ENCODE peak calls at places on chromosomes 3 and 15, in five cellular contexts. One of them, this sample, is unnamed.

GRCh38 chr3:27166888-27167287 is 202.3 kb downstream of the NEK10 start:
- DNase-seq in foreskin fibroblast: peak
- DNase-seq in stimulated activated CD4-positive, alpha-beta T cell treated with anti-CD3 and anti-CD28 coated beads, Interleukin-2, amount 100 ng/mL, for 24 hours: no peak
- DNase-seq in NCI-H82: peak
- DNase-seq in activated T-helper 1 cell treated with Interleukin-2 at 50 U/mL for 16 hours: no peak
- DNase-seq in this sample: no peak

GRCh38 chr15:39585871-39586301 is 5.0 kb downstream of the THBS1 start:
- DNase-seq in activated T-helper 1 cell treated with Interleukin-2 at 50 U/mL for 16 hours: no peak
- DNase-seq in NCI-H82: no peak
- DNase-seq in foreskin fibroblast: peak
- DNase-seq in stimulated activated CD4-positive, alpha-beta T cell treated with anti-CD3 and anti-CD28 coated beads, Interleukin-2, amount 100 ng/mL, for 24 hours: no peak
- DNase-seq in this sample: no peak

GRCh38 chr15:100943074-100943473 is 23.9 kb downstream of the LRRK1 start:
- DNase-seq in stimulated activated CD4-positive, alpha-beta T cell treated with anti-CD3 and anti-CD28 coated beads, Interleukin-2, amount 100 ng/mL, for 24 hours: no peak
- DNase-seq in foreskin fibroblast: peak
- DNase-seq in NCI-H82: no peak
- DNase-seq in activated T-helper 1 cell treated with Interleukin-2 at 50 U/mL for 16 hours: no peak
- DNase-seq in this sample: no peak

GRCh38 chr3:141830508-141830907 is 45.9 kb upstream of the ATP1B3 start:
- DNase-seq in foreskin fibroblast: no peak
- DNase-seq in activated T-helper 1 cell treated with Interleukin-2 at 50 U/mL for 16 hours: no peak
- DNase-seq in stimulated activated CD4-positive, alpha-beta T cell treated with anti-CD3 and anti-CD28 coated beads, Interleukin-2, amount 100 ng/mL, for 24 hours: no peak
- DNase-seq in NCI-H82: no peak
- DNase-seq in this sample: no peak

GRCh38 chr3:160130950-160131349 is 94.3 kb upstream of the C3orf80 start:
- DNase-seq in activated T-helper 1 cell treated with Interleukin-2 at 50 U/mL for 16 hours: no peak
- DNase-seq in stimulated activated CD4-positive, alpha-beta T cell treated with anti-CD3 and anti-CD28 coated beads, Interleukin-2, amount 100 ng/mL, for 24 hours: no peak
- DNase-seq in NCI-H82: no peak
- DNase-seq in foreskin fibroblast: peak
- DNase-seq in this sample: no peak

GRCh38 chr15:85879334-85880163 is 84.8 kb upstream of the KLHL25 start:
- DNase-seq in foreskin fibroblast: no peak
- DNase-seq in NCI-H82: peak
- DNase-seq in activated T-helper 1 cell treated with Interleukin-2 at 50 U/mL for 16 hours: no peak
- DNase-seq in stimulated activated CD4-positive, alpha-beta T cell treated with anti-CD3 and anti-CD28 coated beads, Interleukin-2, amount 100 ng/mL, for 24 hours: no peak
- DNase-seq in this sample: no peak

GRCh38 chr15:33126559-33127290 is 67.8 kb downstream of the FMN1 start:
- DNase-seq in activated T-helper 1 cell treated with Interleukin-2 at 50 U/mL for 16 hours: peak
- DNase-seq in stimulated activated CD4-positive, alpha-beta T cell treated with anti-CD3 and anti-CD28 coated beads, Interleukin-2, amount 100 ng/mL, for 24 hours: peak
- DNase-seq in foreskin fibroblast: peak
- DNase-seq in NCI-H82: peak
- DNase-seq in this sample: peak

GRCh38 chr15:72237286-72238224 is 6.6 kb upstream of the PKM start:
- DNase-seq in foreskin fibroblast: peak
- DNase-seq in NCI-H82: no peak
- DNase-seq in stimulated activated CD4-positive, alpha-beta T cell treated with anti-CD3 and anti-CD28 coated beads, Interleukin-2, amount 100 ng/mL, for 24 hours: peak
- DNase-seq in activated T-helper 1 cell treated with Interleukin-2 at 50 U/mL for 16 hours: no peak
- DNase-seq in this sample: peak

GRCh38 chr3:64010199-64010598 is 13.1 kb downstream of the PSMD6 start:
- DNase-seq in NCI-H82: no peak
- DNase-seq in stimulated activated CD4-positive, alpha-beta T cell treated with anti-CD3 and anti-CD28 coated beads, Interleukin-2, amount 100 ng/mL, for 24 hours: no peak
- DNase-seq in activated T-helper 1 cell treated with Interleukin-2 at 50 U/mL for 16 hours: no peak
- DNase-seq in foreskin fibroblast: no peak
- DNase-seq in this sample: no peak

GRCh38 chr15:74451861-74452835 is 8.8 kb downstream of the UBL7 start:
- DNase-seq in NCI-H82: no peak
- DNase-seq in stimulated activated CD4-positive, alpha-beta T cell treated with anti-CD3 and anti-CD28 coated beads, Interleukin-2, amount 100 ng/mL, for 24 hours: no peak
- DNase-seq in foreskin fibroblast: peak
- DNase-seq in activated T-helper 1 cell treated with Interleukin-2 at 50 U/mL for 16 hours: no peak
- DNase-seq in this sample: no peak

GRCh38 chr3:167497903-167498302 is 24.1 kb upstream of the SERPINI2 start:
- DNase-seq in foreskin fibroblast: no peak
- DNase-seq in NCI-H82: no peak
- DNase-seq in stimulated activated CD4-positive, alpha-beta T cell treated with anti-CD3 and anti-CD28 coated beads, Interleukin-2, amount 100 ng/mL, for 24 hours: no peak
- DNase-seq in activated T-helper 1 cell treated with Interleukin-2 at 50 U/mL for 16 hours: no peak
- DNase-seq in this sample: no peak

GRCh38 chr3:119507404-119507803 is 9.1 kb downstream of the TIMMDC1 start:
- DNase-seq in NCI-H82: no peak
- DNase-seq in stimulated activated CD4-positive, alpha-beta T cell treated with anti-CD3 and anti-CD28 coated beads, Interleukin-2, amount 100 ng/mL, for 24 hours: no peak
- DNase-seq in foreskin fibroblast: no peak
- DNase-seq in activated T-helper 1 cell treated with Interleukin-2 at 50 U/mL for 16 hours: no peak
- DNase-seq in this sample: no peak